ENCODE peak calls at places on chromosomes 3 and 15, in seven cellular contexts. F is OCI-LY7; P is tibial nerve; R is A549; J is PC-9; Q is CD4-positive, CD25-positive, alpha-beta regulatory T cell; C is aorta. L is an unnamed sample. For H3K9me3, the result is how much of the 10 kb centered on the place peaks cover.

GRCh38 chr3:124092811-124093210 is 100.9 kb upstream of the ROPN1 start:
- DNase-seq in F (no peak), P (no peak), R (no peak), J (no peak), Q (no peak), C (no peak), L (no peak)

GRCh38 chr3:31041161-31041978 is 146.9 kb upstream of the GADL1 start:
- DNase-seq in F (no peak), P (no peak), R (peak), J (peak), Q (no peak), C (no peak), L (no peak)

GRCh38 chr3:160804762-160805161 is 48.7 kb downstream of the PPM1L start:
- DNase-seq in F (no peak), P (no peak), R (no peak), J (no peak), Q (no peak), C (peak), L (no peak)

GRCh38 chr15:60528530-60528929 is 49.6 kb upstream of the ICE2 start:
- DNase-seq in F (no peak), P (no peak), R (peak), J (no peak), Q (no peak), C (no peak), L (no peak)

GRCh38 chr15:97084650-97085049 is 754.1 kb downstream of the NR2F2 start:
- DNase-seq in F (no peak), P (no peak), R (no peak), J (no peak), Q (no peak), C (no peak), L (no peak)

GRCh38 chr15:69035205-69035917 is 20.9 kb downstream of the NOX5 start:
- DNase-seq in F (no peak), P (no peak), R (peak), J (no peak), Q (no peak), C (no peak), L (no peak)

GRCh38 chr3:129039271-129040038 is 21.1 kb upstream of the GP9 start:
- DNase-seq in F (no peak), P (no peak), R (no peak), J (no peak), Q (no peak), C (no peak), L (no peak)

GRCh38 chr3:141485578-141486415 is 1.0 kb upstream of the RASA2 start:
- DNase-seq in F (peak), P (no peak), R (peak), J (peak), Q (peak), C (peak), L (no peak)

GRCh38 chr3:51982838-51983577 is at the start of gene ACY1:
- DNase-seq in F (no peak), P (peak), R (peak), J (peak), Q (peak), C (peak), L (peak)

GRCh38 chr3:194967126-194968117 is 281.7 kb downstream of the FAM43A start:
- DNase-seq in F (no peak), P (no peak), R (no peak), J (no peak), Q (no peak), C (no peak), L (no peak)

GRCh38 chr3:127615631-127616305 is 13.2 kb upstream of the PODXL2 start:
- DNase-seq in F (no peak), P (no peak), R (no peak), J (no peak), Q (no peak), C (no peak), L (no peak)

GRCh38 chr15:98281130-98281529 is 320.6 kb downstream of the ARRDC4 start:
- DNase-seq in F (no peak), P (no peak), R (no peak), J (no peak), Q (no peak), C (no peak), L (no peak)

DNA sequence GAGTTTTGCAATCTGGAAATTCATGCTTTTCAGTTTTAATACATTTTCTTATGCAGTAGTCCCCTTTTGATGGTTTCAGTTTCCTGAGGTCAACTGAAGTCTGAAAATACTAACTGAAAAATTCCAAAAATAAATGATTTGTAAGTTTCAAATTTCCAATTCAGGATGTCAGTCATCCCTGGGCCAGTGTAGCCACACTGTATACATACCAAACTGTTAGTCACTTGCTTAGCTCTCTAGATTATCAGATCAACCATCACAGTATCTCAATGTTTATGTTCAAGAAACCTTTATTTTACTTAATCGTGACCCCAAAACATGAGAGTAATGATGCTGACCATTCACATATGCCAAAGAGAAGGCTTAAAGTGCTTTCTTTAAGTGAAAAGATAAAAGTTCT is 715.5 kb downstream of the GBE1 start:
- DNase-seq in F (no peak), P (no peak), R (no peak), J (no peak), Q (no peak), C (no peak), L (no peak)
- H3K9me3 ChIP-seq in F (under half), P (under half), R (under half), J (under half), Q (under half), C (under half), L (under half)

GRCh38 chr3:16477501-16477900 is 36.0 kb downstream of the RFTN1 start:
- DNase-seq in F (no peak), P (no peak), R (no peak), J (no peak), Q (no peak), C (no peak), L (no peak)
- H3K9me3 ChIP-seq in F (under half), P (under half), R (under half), J (under half), Q (under half), C (under half), L (under half)

GRCh38 chr15:47246317-47246716 is 471.0 kb upstream of the SEMA6D start:
- DNase-seq in F (no peak), P (no peak), R (no peak), J (no peak), Q (no peak), C (no peak), L (no peak)
- H3K9me3 ChIP-seq in F (under half), P (under half), R (under half), J (under half), Q (under half), C (under half), L (under half)

GRCh38 chr15:25087137-25087536 is 132.3 kb downstream of the SNRPN start:
- DNase-seq in F (no peak), P (no peak), R (no peak), J (no peak), Q (no peak), C (no peak), L (no peak)
- H3K9me3 ChIP-seq in F (under half), P (under half), R (under half), J (under half), Q (half or more), C (under half), L (under half)

GRCh38 chr15:25243800-25244097 is 195.1 kb downstream of the UBE3A start:
- DNase-seq in F (no peak), P (no peak), R (no peak), J (no peak), Q (no peak), C (peak), L (no peak)

GRCh38 chr15:25246641-25247417 is 192.0 kb downstream of the UBE3A start:
- DNase-seq in F (no peak), P (no peak), R (no peak), J (no peak), Q (no peak), C (peak), L (no peak)

GRCh38 chr15:25242957-25243799 is 195.6 kb downstream of the UBE3A start:
- DNase-seq in F (no peak), P (no peak), R (no peak), J (no peak), Q (no peak), C (peak), L (no peak)

GRCh38 chr15:25245801-25246622 is 192.8 kb downstream of the UBE3A start:
- DNase-seq in F (no peak), P (no peak), R (no peak), J (no peak), Q (no peak), C (peak), L (peak)

GRCh38 chr15:25244731-25245585 is 193.9 kb downstream of the UBE3A start:
- DNase-seq in F (no peak), P (no peak), R (no peak), J (no peak), Q (no peak), C (peak), L (peak)
- H3K9me3 ChIP-seq in F (under half), P (under half), R (under half), J (under half), Q (under half), C (under half), L (under half)

GRCh38 chr15:25051399-25052154 is 96.8 kb downstream of the SNRPN start:
- DNase-seq in F (no peak), P (no peak), R (no peak), J (no peak), Q (no peak), C (no peak), L (no peak)

GRCh38 chr15:25054943-25055342 is 100.2 kb downstream of the SNRPN start:
- DNase-seq in F (no peak), P (peak), R (no peak), J (no peak), Q (no peak), C (no peak), L (no peak)

GRCh38 chr15:25054329-25054728 is 99.5 kb downstream of the SNRPN start:
- DNase-seq in F (no peak), P (no peak), R (no peak), J (no peak), Q (no peak), C (no peak), L (no peak)

GRCh38 chr15:25053000-25053815 is 98.4 kb downstream of the SNRPN start:
- DNase-seq in F (no peak), P (no peak), R (no peak), J (no peak), Q (no peak), C (no peak), L (no peak)

GRCh38 chr15:25052191-25052999 is 97.6 kb downstream of the SNRPN start:
- DNase-seq in F (no peak), P (no peak), R (no peak), J (no peak), Q (no peak), C (no peak), L (no peak)
- H3K9me3 ChIP-seq in F (under half), P (half or more), R (half or more), J (under half), Q (half or more), C (half or more), L (under half)

GRCh38 chr15:26712350-26712749 is 60.5 kb downstream of the GABRB3 start:
- DNase-seq in F (no peak), P (no peak), R (no peak), J (no peak), Q (no peak), C (no peak), L (no peak)

GRCh38 chr15:26713498-26713897 is 59.4 kb downstream of the GABRB3 start:
- DNase-seq in F (no peak), P (no peak), R (no peak), J (no peak), Q (no peak), C (no peak), L (no peak)

GRCh38 chr15:26720546-26720945 is 52.3 kb downstream of the GABRB3 start:
- DNase-seq in F (no peak), P (no peak), R (no peak), J (no peak), Q (no peak), C (no peak), L (no peak)

GRCh38 chr15:26711445-26711844 is 61.4 kb downstream of the GABRB3 start:
- DNase-seq in F (no peak), P (no peak), R (no peak), J (no peak), Q (no peak), C (no peak), L (no peak)

GRCh38 chr15:26716069-26716468 is 56.8 kb downstream of the GABRB3 start:
- DNase-seq in F (no peak), P (no peak), R (no peak), J (no peak), Q (no peak), C (no peak), L (no peak)
- H3K9me3 ChIP-seq in F (under half), P (under half), R (under half), J (under half), Q (under half), C (under half), L (under half)

DNA sequence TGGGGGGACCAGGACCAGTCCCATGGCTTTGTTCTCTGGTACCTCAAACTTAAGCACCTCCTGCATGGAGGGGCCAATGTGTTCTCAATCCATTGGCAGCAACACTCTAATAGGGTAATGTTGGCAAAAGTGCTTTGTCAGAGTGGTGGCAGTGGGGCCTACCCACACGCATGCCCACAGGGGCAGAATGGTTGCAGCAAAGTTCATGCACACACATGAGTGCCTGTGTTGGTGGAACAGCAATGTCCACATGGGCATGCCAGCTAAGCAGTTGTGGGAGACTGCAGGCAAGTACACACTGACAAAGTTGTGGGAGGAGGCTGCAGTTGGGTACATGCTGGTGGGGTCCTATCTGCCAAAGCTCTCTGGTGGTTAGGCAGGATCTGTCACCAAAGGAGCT is 645.2 kb downstream of the ZNF385D start:
- DNase-seq in F (no peak), P (no peak), R (no peak), J (no peak), Q (no peak), C (no peak), L (no peak)
- H3K9me3 ChIP-seq in F (under half), P (under half), R (under half), J (under half), Q (under half), C (under half), L (under half)